ENCODE peak calls at places on chromosomes 13 and 19, in ten cellular contexts. J, Y, N, F, X, H, U, D, Q and P are unnamed samples.

GRCh38 chr13:59356607-59357006 is 807.1 kb downstream of the DIAPH3 start:
- DNase-seq in H (no peak), J (no peak), U (no peak), N (no peak), X (peak; percentile 72), D (no peak), Y (peak; percentile 64), F (peak; percentile 38), Q (no peak), P (no peak)

GRCh38 chr13:98576963-98577822 is at the start of gene STK24:
- DNase-seq in H (peak; percentile 45), U (peak; percentile 68), J (no peak), Q (no peak), X (peak; percentile 57), F (peak; percentile 65), D (no peak), N (peak; percentile 34), Y (peak; percentile 87), P (peak; percentile 91)

GRCh38 chr13:69571606-69572323 is 535.9 kb upstream of the ATXN8OS start:
- DNase-seq in U (no peak), Q (no peak), X (no peak), Y (no peak), F (no peak), N (no peak), H (no peak), J (no peak), D (no peak), P (no peak)

GRCh38 chr19:4536798-4537197 is 1.8 kb upstream of the PLIN5 start:
- DNase-seq in H (no peak), X (no peak), F (no peak), U (no peak), Q (no peak), N (no peak), D (no peak), Y (no peak), J (no peak), P (no peak)

GRCh38 chr13:23579072-23579885 is 9.1 kb downstream of the TNFRSF19 start:
- DNase-seq in Y (peak; percentile 97), J (peak; percentile 88), X (peak; percentile 83), Q (no peak), F (peak; percentile 93), U (peak; percentile 96), D (no peak), H (peak; percentile 79), N (peak; percentile 82), P (peak; percentile 97)

GRCh38 chr19:36604656-36605100 is 435 bp upstream of the ZNF382 start:
- DNase-seq in J (peak; percentile 72), X (peak; percentile 54), U (peak; percentile 43), F (peak; percentile 38), D (no peak), Y (peak; percentile 73), N (peak; percentile 78), H (peak; percentile 76), Q (no peak), P (no peak)

GRCh38 chr19:46981296-46981695 is 38.3 kb upstream of the NPAS1 start:
- DNase-seq in N (no peak), F (no peak), Q (no peak), H (no peak), Y (no peak), D (no peak), U (no peak), X (no peak), J (no peak), P (no peak)

GRCh38 chr13:112626124-112626523 is 38.2 kb upstream of the TUBGCP3 start:
- DNase-seq in D (no peak), U (no peak), Q (no peak), J (no peak), F (no peak), H (no peak), N (no peak), X (no peak), Y (peak; percentile 49), P (no peak)

GRCh38 chr13:99261040-99261439 is 2.9 kb upstream of the GPR18 start:
- DNase-seq in H (no peak), Y (no peak), D (no peak), U (no peak), Q (no peak), X (no peak), J (no peak), N (no peak), F (no peak), P (no peak)

GRCh38 chr19:3543150-3544053 is 4.4 kb downstream of the TEKTIP1 start:
- DNase-seq in Y (no peak), X (no peak), N (no peak), U (no peak), H (no peak), D (no peak), Q (no peak), J (no peak), F (no peak), P (peak; percentile 84)

GRCh38 chr13:65497265-65497664 is 1732.9 kb downstream of the PCDH9 start:
- DNase-seq in X (peak; percentile 38), Q (peak; percentile 39), F (no peak), J (no peak), U (no peak), H (no peak), Y (no peak), D (peak; percentile 28), N (no peak), P (no peak)

GRCh38 chr19:57903298-57904174 is 12.9 kb downstream of the ZNF417 start:
- DNase-seq in Y (no peak), X (no peak), U (no peak), J (no peak), H (no peak), N (no peak), D (no peak), F (no peak), Q (no peak), P (no peak)

GRCh38 chr13:44660050-44660449 is 83.9 kb upstream of the TSC22D1 start:
- DNase-seq in N (no peak), F (no peak), Y (no peak), X (no peak), U (no peak), D (no peak), J (no peak), H (no peak), Q (no peak), P (no peak)

GRCh38 chr19:30450101-30450500 is 77.9 kb downstream of the ZNF536 start:
- DNase-seq in U (no peak), N (no peak), J (no peak), F (no peak), X (no peak), H (no peak), D (no peak), Q (no peak), Y (no peak), P (no peak)

GRCh38 chr19:44607049-44607448 is 6.3 kb upstream of the IGSF23 start:
- DNase-seq in J (no peak), H (no peak), U (no peak), X (peak; percentile 31), Y (no peak), D (no peak), F (no peak), N (no peak), Q (peak; percentile 41), P (no peak)

GRCh38 chr13:33233547-33233946 is 52.0 kb downstream of the STARD13 start:
- DNase-seq in Y (peak; percentile 69), Q (no peak), U (no peak), D (no peak), N (no peak), X (no peak), F (peak; percentile 68), J (no peak), H (no peak), P (no peak)

GRCh38 chr19:41085748-41086415 is 2.4 kb upstream of the CYP2A13 start:
- DNase-seq in U (no peak), J (no peak), Y (no peak), F (no peak), Q (no peak), H (no peak), X (no peak), N (no peak), D (no peak), P (no peak)

GRCh38 chr19:40232949-40233810 is 6.7 kb upstream of the CCNP start:
- DNase-seq in X (no peak), J (no peak), D (no peak), N (no peak), U (no peak), Y (no peak), Q (no peak), H (no peak), F (no peak), P (no peak)

GRCh38 chr13:71773534-71773933 is 93.5 kb downstream of the DACH1 start:
- DNase-seq in Q (no peak), H (no peak), X (no peak), F (no peak), Y (no peak), U (no peak), J (no peak), D (no peak), N (no peak), P (no peak)

GRCh38 chr13:27022571-27023311 is 148.9 kb downstream of the USP12 start:
- DNase-seq in Y (no peak), X (no peak), H (no peak), F (no peak), Q (no peak), J (no peak), N (no peak), U (no peak), D (no peak), P (no peak)

GRCh38 chr19:13318190-13318589 is 168.0 kb downstream of the IER2 start:
- DNase-seq in H (no peak), U (no peak), F (no peak), Q (no peak), D (no peak), J (no peak), Y (no peak), N (no peak), X (no peak), P (no peak)

GRCh38 chr19:30168760-30169159 is 203.4 kb upstream of the ZNF536 start:
- DNase-seq in X (no peak), N (no peak), F (peak; percentile 20), H (no peak), Y (no peak), J (no peak), D (no peak), U (no peak), Q (no peak), P (no peak)

GRCh38 chr19:14544977-14545715 is 15.8 kb downstream of the TECR start:
- DNase-seq in X (no peak), D (no peak), Q (no peak), F (peak; percentile 46), N (no peak), Y (peak; percentile 74), H (no peak), U (no peak), J (no peak), P (no peak)

GRCh38 chr19:41377977-41378707 is 1.8 kb downstream of the TMEM91 start:
- DNase-seq in D (no peak), Y (no peak), U (no peak), Q (no peak), X (no peak), F (no peak), J (no peak), N (no peak), H (no peak), P (no peak)